ENCODE peak calls at places on chromosomes 7 and 10, in seven cellular contexts. E is ovary, D is colonic mucosa, U is DND-41, K is left lung, A is PC-3, L is fibroblast of lung. H is an unnamed sample.

GRCh38 chr10:50318129-50318528 is 66.8 kb upstream of the ASAH2 start:
- DNase-seq in E (no peak), L (no peak), D (no peak), A (no peak), K (no peak), U (no peak), H (no peak)

GRCh38 chr10:125064681-125065492 is 95.5 kb downstream of the CTBP2 start:
- DNase-seq in D (peak; percentile 55), L (peak; percentile 91), A (peak; percentile 96), U (peak; percentile 19), K (no peak), E (peak; percentile 18), H (no peak)

GRCh38 chr7:138239244-138239643 is 163.0 kb downstream of the AKR1D1 start:
- DNase-seq in U (no peak), D (no peak), A (peak; percentile 23), E (no peak), K (no peak), L (peak; percentile 40), H (no peak)

GRCh38 chr7:140404565-140405080 is 765 bp downstream of the RAB19 start:
- DNase-seq in A (peak; percentile 5), E (no peak), D (no peak), L (peak; percentile 18), K (no peak), U (no peak), H (no peak)

GRCh38 chr7:157250605-157251228 is 86.1 kb upstream of the DNAJB6 start:
- DNase-seq in K (no peak), U (peak; percentile 61), L (peak; percentile 57), D (peak; percentile 54), E (no peak), A (peak; percentile 82), H (peak; percentile 43)

GRCh38 chr10:18312385-18313145 is 172.3 kb downstream of the CACNB2 start:
- DNase-seq in K (no peak), A (peak; percentile 30), L (peak; percentile 48), D (no peak), E (peak; percentile 52), U (peak; percentile 8), H (no peak)

GRCh38 chr7:43869018-43869897 is at the start of gene MRPS24:
- DNase-seq in K (peak; percentile 95), U (peak; percentile 95), E (peak; percentile 94), D (peak; percentile 97), A (peak; percentile 88), L (peak; percentile 95), H (peak; percentile 95)

GRCh38 chr7:35362341-35362740 is 108.4 kb upstream of the TBX20 start:
- DNase-seq in K (no peak), D (no peak), E (no peak), U (no peak), L (no peak), A (no peak), H (no peak)

GRCh38 chr10:122374859-122375721 is 582 bp downstream of the PLEKHA1 start:
- DNase-seq in D (peak; percentile 79), L (peak; percentile 69), E (peak; percentile 64), U (peak; percentile 58), K (peak; percentile 67), A (peak; percentile 41), H (peak; percentile 43)

GRCh38 chr7:7504910-7505704 is 30.6 kb downstream of the COL28A1 start:
- DNase-seq in K (no peak), A (peak; percentile 14), U (no peak), L (no peak), D (no peak), E (no peak), H (no peak)

GRCh38 chr7:149690688-149691446 is 82.5 kb downstream of the ZNF467 start:
- DNase-seq in D (peak; percentile 29), U (no peak), K (no peak), A (peak; percentile 54), L (peak; percentile 70), E (peak; percentile 45), H (no peak)

GRCh38 chr7:127064-127598 is 65.2 kb upstream of the FAM20C start:
- DNase-seq in U (no peak), D (no peak), L (no peak), K (peak; percentile 22), E (no peak), A (no peak), H (no peak)

GRCh38 chr7:111919690-111920179 is 286.5 kb downstream of the DOCK4 start:
- DNase-seq in L (peak; percentile 84), U (no peak), A (peak; percentile 76), D (no peak), K (no peak), E (no peak), H (no peak)

GRCh38 chr10:130652544-130652943 is 516.4 kb downstream of the GLRX3 start:
- DNase-seq in K (no peak), D (no peak), E (no peak), L (no peak), U (no peak), A (no peak), H (no peak)

GRCh38 chr10:21926358-21926890 is 77.1 kb downstream of the DNAJC1 start:
- DNase-seq in D (no peak), L (peak; percentile 30), E (no peak), A (peak; percentile 29), U (no peak), K (no peak), H (no peak)

GRCh38 chr7:138465046-138465445 is 5.0 kb downstream of the TRIM24 start:
- DNase-seq in E (no peak), L (peak; percentile 34), D (no peak), U (no peak), A (no peak), K (no peak), H (no peak)

GRCh38 chr7:70037171-70037933 is 439.1 kb downstream of the AUTS2 start:
- DNase-seq in D (no peak), A (no peak), E (no peak), K (no peak), L (peak; percentile 31), U (no peak), H (no peak)

GRCh38 chr10:117667831-117668230 is 125.3 kb downstream of the EMX2 start:
- DNase-seq in L (no peak), K (no peak), U (no peak), A (no peak), D (no peak), E (no peak), H (no peak)

GRCh38 chr7:130102588-130102987 is 32.3 kb downstream of the KLHDC10 start:
- DNase-seq in A (no peak), D (no peak), L (no peak), E (no peak), K (no peak), U (no peak), H (no peak)

GRCh38 chr7:28407643-28408042 is 4.7 kb upstream of the CREB5 start:
- DNase-seq in D (peak; percentile 28), E (peak; percentile 26), L (peak; percentile 49), A (peak; percentile 14), K (no peak), U (no peak), H (no peak)

GRCh38 chr7:909358-910329 is 33.3 kb downstream of the GET4 start:
- DNase-seq in A (peak; percentile 23), D (peak; percentile 87), U (no peak), K (peak; percentile 90), E (no peak), L (peak; percentile 36), H (no peak)

GRCh38 chr10:114502071-114502470 is 97.8 kb upstream of the AFAP1L2 start:
- DNase-seq in E (no peak), K (no peak), U (no peak), D (no peak), L (no peak), A (no peak), H (no peak)
- H3K4me3 ChIP-seq in E (no peak overlapping the region), K (no peak overlapping the region), U (no peak overlapping the region), D (no peak overlapping the region), L (no peak overlapping the region), A (no peak overlapping the region), H (no peak overlapping the region)

DNA sequence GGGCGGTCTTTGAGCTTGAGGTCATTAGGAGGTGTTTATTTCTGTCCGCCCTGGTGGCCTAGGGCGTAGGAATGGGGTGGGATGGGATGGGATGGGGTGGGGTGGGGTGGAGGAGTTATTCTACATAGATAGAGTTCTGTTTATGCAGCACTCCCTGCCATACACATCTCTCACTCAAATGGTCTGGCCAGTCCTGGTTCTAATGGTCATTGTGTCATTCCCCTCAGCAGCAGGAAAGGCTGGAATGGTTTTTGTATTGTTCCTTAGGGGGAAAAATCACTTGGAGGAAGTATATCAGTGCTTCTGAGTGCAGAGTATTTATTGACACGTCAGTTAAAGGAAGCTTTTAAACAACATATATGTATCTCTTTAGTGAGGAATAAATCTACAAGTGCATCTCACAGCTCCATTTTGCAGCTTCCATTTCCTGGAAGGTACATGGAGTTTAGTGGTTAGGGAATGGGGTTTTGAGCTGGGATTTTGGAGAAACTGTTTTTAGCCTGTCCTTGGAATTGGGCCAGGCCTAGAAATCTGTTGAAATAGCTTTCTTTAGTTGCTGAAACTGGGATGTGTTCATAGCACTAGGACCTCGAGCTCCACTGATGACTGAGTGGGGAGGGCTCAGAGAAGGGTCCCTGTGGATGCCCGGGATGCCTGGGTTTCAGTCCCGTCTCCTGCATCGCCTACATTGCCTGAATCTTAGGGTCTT is 8.3 kb downstream of the TSPAN14 start:
- DNase-seq in K (no peak), L (peak; percentile 24), A (no peak), D (peak; percentile 35), U (no peak), E (peak; percentile 74), H (no peak)
- H3K4me3 ChIP-seq in K (no peak overlapping the region), L (no peak overlapping the region), A (no peak overlapping the region), D (no peak overlapping the region), U (no peak overlapping the region), E (no peak overlapping the region), H (peak overlapping the region; percentile 2)

GRCh38 chr10:110642980-110643655 is 1.0 kb upstream of the RBM20 start:
- DNase-seq in D (no peak), U (no peak), A (no peak), L (peak; percentile 31), K (no peak), E (no peak), H (no peak)

GRCh38 chr10:110641256-110641655 is 2.9 kb upstream of the RBM20 start:
- DNase-seq in A (peak; percentile 53), L (peak; percentile 71), U (no peak), D (no peak), K (no peak), E (no peak), H (peak; percentile 32)

GRCh38 chr10:110644598-110645462 is 694 bp downstream of the RBM20 start:
- DNase-seq in K (no peak), E (no peak), A (no peak), U (no peak), L (no peak), D (no peak), H (no peak)

GRCh38 chr10:110643670-110644597 is at the start of gene RBM20:
- DNase-seq in L (peak; percentile 43), A (peak; percentile 11), U (no peak), E (no peak), K (no peak), D (no peak), H (no peak)

GRCh38 chr10:110642204-110642979 is 1.7 kb upstream of the RBM20 start:
- DNase-seq in E (no peak), L (no peak), A (no peak), K (no peak), U (no peak), D (no peak), H (no peak)
- H3K4me3 ChIP-seq in E (no peak overlapping the region), L (no peak overlapping the region), A (no peak overlapping the region), K (no peak overlapping the region), U (no peak overlapping the region), D (no peak overlapping the region), H (no peak overlapping the region)

DNA sequence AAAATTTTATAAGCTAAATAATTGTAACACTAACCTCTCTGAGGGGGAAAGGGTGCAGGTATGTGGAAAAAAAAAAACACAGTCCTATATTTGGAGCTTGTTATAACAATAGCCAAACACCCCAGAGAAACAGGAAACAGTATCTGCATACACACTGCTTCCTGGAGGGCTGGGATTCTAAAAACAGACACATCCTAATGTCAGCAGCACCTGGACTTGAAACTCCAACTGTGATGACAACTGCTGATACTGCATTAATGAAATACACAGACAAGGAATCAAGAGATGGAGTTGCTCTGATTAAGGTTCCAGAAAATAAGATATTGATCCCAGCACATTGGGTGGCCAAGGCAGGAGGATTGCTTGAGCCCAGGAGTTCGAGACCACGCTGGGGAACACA is 9.3 kb downstream of the DAGLB start:
- DNase-seq in D (no peak), L (no peak), E (no peak), A (no peak), K (no peak), U (peak; percentile 15), H (no peak)
- H3K4me3 ChIP-seq in D (no peak overlapping the region), L (no peak overlapping the region), E (no peak overlapping the region), A (no peak overlapping the region), K (no peak overlapping the region), U (no peak overlapping the region), H (no peak overlapping the region)

H was measured in CD8-positive, alpha-beta T cell.